ENCODE peak calls at places on chromosomes 6 and 20, in nine cellular contexts. R is colonic mucosa, P is right lobe of liver, Y is heart right ventricle, B is heart left ventricle, M is NT2/D1, D is sigmoid colon, S is GM23338, C is stomach. O is an unnamed sample. For H3K4me1, the result is how much of the 10 kb centered on the place peaks cover.

GRCh38 chr20:53291548-53291947 is 302.1 kb downstream of the ZNF217 start:
- DNase-seq in R (no peak), P (no peak), Y (no peak), B (no peak), M (no peak), D (no peak), S (peak), C (no peak), O (no peak)

GRCh38 chr6:52808660-52809059 is 5.0 kb upstream of the GSTA1 start:
- DNase-seq in R (no peak), P (no peak), Y (no peak), B (no peak), M (no peak), D (no peak), S (no peak), C (no peak), O (no peak)

GRCh38 chr20:56629464-56630085 is 469 bp downstream of the TFAP2C start:
- DNase-seq in R (no peak), P (no peak), Y (no peak), B (no peak), M (no peak), D (no peak), S (peak), C (no peak), O (no peak)

GRCh38 chr6:5303711-5304110 is 42.4 kb downstream of the FARS2 start:
- DNase-seq in R (no peak), P (no peak), Y (no peak), B (no peak), M (no peak), D (no peak), S (no peak), C (no peak), O (no peak)

GRCh38 chr6:24902782-24903181 is 33.0 kb downstream of the RIPOR2 start:
- DNase-seq in R (no peak), P (no peak), Y (no peak), B (no peak), M (no peak), D (no peak), S (no peak), C (no peak), O (no peak)

GRCh38 chr20:11128131-11128831 is 454.5 kb upstream of the JAG1 start:
- DNase-seq in R (no peak), P (no peak), Y (no peak), B (no peak), M (no peak), D (no peak), S (no peak), C (no peak), O (no peak)

GRCh38 chr6:163036251-163036650 is 308.5 kb downstream of the PACRG start:
- DNase-seq in R (no peak), P (no peak), Y (no peak), B (no peak), M (no peak), D (no peak), S (no peak), C (no peak), O (no peak)

GRCh38 chr20:17636523-17637412 is 45.3 kb downstream of the RRBP1 start:
- DNase-seq in R (no peak), P (no peak), Y (no peak), B (no peak), M (no peak), D (no peak), S (peak), C (no peak), O (peak)

GRCh38 chr6:168125429-168126001 is 46.5 kb upstream of the FRMD1 start:
- DNase-seq in R (peak), P (no peak), Y (no peak), B (no peak), M (no peak), D (peak), S (no peak), C (no peak), O (no peak)

GRCh38 chr6:151630387-151630786 is 136.6 kb downstream of the CCDC170 start:
- DNase-seq in R (no peak), P (peak), Y (no peak), B (no peak), M (no peak), D (no peak), S (no peak), C (no peak), O (no peak)

GRCh38 chr6:3438190-3439167 is 18.4 kb downstream of the SLC22A23 start:
- DNase-seq in R (peak), P (no peak), Y (no peak), B (no peak), M (no peak), D (peak), S (no peak), C (no peak), O (no peak)

GRCh38 chr6:7901056-7901455 is 9.5 kb downstream of the TXNDC5 start:
- DNase-seq in R (peak), P (no peak), Y (no peak), B (no peak), M (no peak), D (no peak), S (no peak), C (no peak), O (no peak)
- H3K4me3 ChIP-seq in R (no peak), P (no peak), Y (no peak), B (no peak), M (no peak), D (no peak), S (no peak), C (no peak), O (no peak)

GRCh38 chr20:47353697-47354387 is 2.7 kb downstream of the ZMYND8 start:
- DNase-seq in R (no peak), P (peak), Y (no peak), B (no peak), M (no peak), D (no peak), S (no peak), C (no peak), O (no peak)

GRCh38 chr20:47353224-47353696 is 3.2 kb downstream of the ZMYND8 start:
- DNase-seq in R (no peak), P (no peak), Y (no peak), B (no peak), M (no peak), D (no peak), S (no peak), C (no peak), O (no peak)

GRCh38 chr20:47355489-47356219 is 845 bp downstream of the ZMYND8 start:
- DNase-seq in R (peak), P (peak), Y (no peak), B (no peak), M (no peak), D (no peak), S (no peak), C (no peak), O (no peak)

GRCh38 chr20:47354710-47355488 is 1.6 kb downstream of the ZMYND8 start:
- DNase-seq in R (no peak), P (no peak), Y (no peak), B (no peak), M (no peak), D (no peak), S (no peak), C (no peak), O (no peak)

DNA sequence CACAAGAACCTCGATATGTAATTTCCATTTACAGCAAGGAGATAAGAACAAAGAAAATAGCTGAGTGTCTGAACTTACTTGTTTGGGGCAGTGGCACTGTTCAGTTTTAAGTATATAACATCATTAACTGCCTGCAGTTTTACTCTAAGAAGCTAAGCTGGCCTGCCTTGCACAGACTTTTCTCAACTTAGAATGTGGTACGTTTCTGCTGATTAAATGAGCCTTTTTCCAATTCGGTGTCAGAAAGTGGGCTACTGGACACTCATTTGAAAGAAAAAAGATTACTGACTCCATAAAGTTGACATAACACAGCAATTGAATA is 2.1 kb downstream of the ZMYND8 start:
- DNase-seq in R (no peak), P (no peak), Y (no peak), B (no peak), M (no peak), D (no peak), S (no peak), C (no peak), O (no peak)
- H3K4me1 ChIP-seq in R (under half), P (under half), Y (half or more), B (half or more), M (under half), D (half or more), S (half or more), C (half or more), O (under half)

GRCh38 chr6:55706048-55706447 is 127.1 kb upstream of the HMGCLL1 start:
- DNase-seq in R (no peak), P (no peak), Y (no peak), B (no peak), M (no peak), D (no peak), S (no peak), C (no peak), O (no peak)
- H3K4me3 ChIP-seq in R (no peak), P (no peak), Y (no peak), B (no peak), M (no peak), D (no peak), S (no peak), C (no peak), O (no peak)

GRCh38 chr20:34472246-34472925 is 43.8 kb upstream of the DYNLRB1 start:
- DNase-seq in R (no peak), P (no peak), Y (no peak), B (no peak), M (no peak), D (no peak), S (no peak), C (no peak), O (no peak)
- H3K4me1 ChIP-seq in R (under half), P (under half), Y (under half), B (under half), M (under half), D (under half), S (under half), C (under half), O (under half)

O was measured in aorta.